ENCODE peak calls at places on chromosomes 2 and 18, in four cellular contexts. One of them, this sample, is unnamed.

GRCh38 chr18:48721308-48721707 is 182.5 kb downstream of the CTIF start:
- DNase-seq in HL-60: no peak
- DNase-seq in anterior cingulate cortex: no peak
- DNase-seq in midbrain: no peak
- DNase-seq in this sample: no peak

GRCh38 chr2:84493494-84493893 is 22.8 kb upstream of the DNAH6 start:
- DNase-seq in HL-60: no peak
- DNase-seq in anterior cingulate cortex: no peak
- DNase-seq in midbrain: no peak
- DNase-seq in this sample: no peak

GRCh38 chr2:72027426-72028161 is 120.1 kb downstream of the CYP26B1 start:
- DNase-seq in HL-60: no peak
- DNase-seq in anterior cingulate cortex: no peak
- DNase-seq in midbrain: no peak
- DNase-seq in this sample: no peak

GRCh38 chr2:208101716-208102631 is 22.4 kb downstream of the CRYGD start:
- DNase-seq in HL-60: no peak
- DNase-seq in anterior cingulate cortex: no peak
- DNase-seq in midbrain: peak
- DNase-seq in this sample: peak

GRCh38 chr18:10140461-10140911 is 226.7 kb downstream of the VAPA start:
- DNase-seq in HL-60: peak
- DNase-seq in anterior cingulate cortex: no peak
- DNase-seq in midbrain: peak
- DNase-seq in this sample: no peak

GRCh38 chr2:190841707-190842505 is 38.7 kb upstream of the GLS start:
- DNase-seq in HL-60: no peak
- DNase-seq in anterior cingulate cortex: peak
- DNase-seq in midbrain: no peak
- DNase-seq in this sample: no peak

GRCh38 chr2:174844295-174844708 is 80.0 kb upstream of the CHRNA1 start:
- DNase-seq in HL-60: no peak
- DNase-seq in anterior cingulate cortex: no peak
- DNase-seq in midbrain: no peak
- DNase-seq in this sample: no peak

GRCh38 chr2:38037325-38037724 is 38.6 kb downstream of the CYP1B1 start:
- DNase-seq in HL-60: no peak
- DNase-seq in anterior cingulate cortex: no peak
- DNase-seq in midbrain: no peak
- DNase-seq in this sample: no peak

GRCh38 chr2:234993547-234993981 is 41.7 kb downstream of the SH3BP4 start:
- DNase-seq in HL-60: no peak
- DNase-seq in anterior cingulate cortex: no peak
- DNase-seq in midbrain: peak
- DNase-seq in this sample: no peak